ENCODE peak calls at places on chromosomes 7 and 10, in six cellular contexts. G is A549, X is transverse colon, E is esophagus squamous epithelium, M is Peyer's patch, T is GM12891. D is an unnamed sample.

GRCh38 chr10:103592186-103593021 is 98.9 kb downstream of the NEURL1 start:
- DNase-seq in G (peak), X (peak), E (no peak), M (peak), T (peak), D (no peak)

GRCh38 chr7:121985476-121985875 is 112.5 kb downstream of the PTPRZ1 start:
- DNase-seq in G (peak), X (no peak), E (no peak), M (no peak), T (no peak), D (no peak)

GRCh38 chr7:142481548-142481947 is 223.7 kb upstream of the PRSS58 start:
- DNase-seq in G (no peak), X (no peak), E (no peak), M (no peak), T (no peak), D (no peak)

GRCh38 chr7:155344270-155344617 is 46.6 kb downstream of the INSIG1 start:
- DNase-seq in G (no peak), X (no peak), E (no peak), M (no peak), T (no peak), D (no peak)

GRCh38 chr10:77131214-77131613 is 506.4 kb downstream of the KCNMA1 start:
- DNase-seq in G (no peak), X (no peak), E (no peak), M (no peak), T (no peak), D (no peak)

GRCh38 chr10:72053690-72054089 is 34.7 kb downstream of the SPOCK2 start:
- DNase-seq in G (no peak), X (no peak), E (no peak), M (no peak), T (no peak), D (no peak)

GRCh38 chr7:53993205-53993604 is 549.0 kb upstream of the VSTM2A start:
- DNase-seq in G (no peak), X (no peak), E (no peak), M (no peak), T (no peak), D (no peak)

GRCh38 chr7:79308176-79308575 is 145.3 kb downstream of the MAGI2 start:
- DNase-seq in G (peak), X (no peak), E (no peak), M (no peak), T (no peak), D (no peak)

GRCh38 chr7:135509589-135509838 is 388 bp downstream of the CNOT4 start:
- DNase-seq in G (no peak), X (no peak), E (no peak), M (no peak), T (no peak), D (no peak)

GRCh38 chr10:132906106-132906505 is 36.3 kb downstream of the CFAP46 start:
- DNase-seq in G (no peak), X (no peak), E (no peak), M (peak), T (no peak), D (no peak)

GRCh38 chr7:82389847-82390246 is 53.7 kb downstream of the CACNA2D1 start:
- DNase-seq in G (no peak), X (no peak), E (no peak), M (no peak), T (no peak), D (no peak)

GRCh38 chr7:82384779-82385178 is 58.8 kb downstream of the CACNA2D1 start:
- DNase-seq in G (no peak), X (no peak), E (no peak), M (no peak), T (no peak), D (no peak)

GRCh38 chr7:82388138-82388537 is 55.4 kb downstream of the CACNA2D1 start:
- DNase-seq in G (no peak), X (no peak), E (no peak), M (no peak), T (no peak), D (no peak)

GRCh38 chr7:82382276-82382675 is 61.3 kb downstream of the CACNA2D1 start:
- DNase-seq in G (no peak), X (no peak), E (no peak), M (no peak), T (no peak), D (no peak)

DNA sequence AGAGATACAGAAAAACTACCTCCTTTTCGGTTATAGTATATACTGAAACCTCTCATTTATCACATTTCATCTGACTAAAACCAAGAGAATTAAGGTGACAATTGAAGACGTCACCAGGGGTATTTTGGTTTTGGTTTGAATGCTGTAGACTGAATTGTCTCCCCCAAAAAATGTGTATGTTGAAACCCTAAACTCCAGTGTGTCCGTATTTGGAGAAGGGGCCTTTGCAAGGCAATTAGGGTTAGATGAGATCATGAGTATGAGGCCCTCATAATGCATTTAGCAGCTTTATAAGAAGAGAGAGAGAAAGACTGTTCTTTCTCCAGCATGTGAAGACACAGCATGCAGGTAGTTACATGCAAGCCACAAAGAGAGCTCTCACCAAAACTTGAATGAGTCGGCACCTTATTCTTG is 59.5 kb downstream of the CACNA2D1 start:
- DNase-seq in G (no peak), X (no peak), E (no peak), M (no peak), T (no peak), D (no peak)
- TF ChIP-seq POLR2A in G (no peak), X (no peak), E (no peak), M (no peak), T (no peak), D (no peak)

GRCh38 chr7:5692845-5693278 is 88.6 kb downstream of the RNF216 start:
- DNase-seq in G (peak), X (no peak), E (no peak), M (no peak), T (no peak), D (no peak)
- TF ChIP-seq POLR2A in G (no peak), X (no peak), E (no peak), M (no peak), T (no peak), D (no peak)

GRCh38 chr7:73718438-73718881 is 1.0 kb downstream of the STX1A start:
- DNase-seq in G (no peak), X (no peak), E (no peak), M (no peak), T (no peak), D (no peak)

GRCh38 chr7:73716318-73716890 is 3.1 kb downstream of the STX1A start:
- DNase-seq in G (peak), X (no peak), E (no peak), M (no peak), T (no peak), D (no peak)

GRCh38 chr7:73718905-73719805 is at the start of gene STX1A:
- DNase-seq in G (peak), X (peak), E (no peak), M (peak), T (peak), D (peak)

GRCh38 chr7:73717025-73717807 is 2.3 kb downstream of the STX1A start:
- DNase-seq in G (no peak), X (no peak), E (no peak), M (no peak), T (no peak), D (no peak)

GRCh38 chr7:73717991-73718405 is 1.5 kb downstream of the STX1A start:
- DNase-seq in G (no peak), X (peak), E (no peak), M (peak), T (no peak), D (no peak)
- TF ChIP-seq POLR2A in G (no peak), X (no peak), E (no peak), M (no peak), T (no peak), D (no peak)

GRCh38 chr10:93445097-93445960 is 36.8 kb downstream of the MYOF start:
- DNase-seq in G (peak), X (peak), E (peak), M (peak), T (no peak), D (peak)
- TF ChIP-seq POLR2A in G (peak), X (peak), E (no peak), M (no peak), T (no peak), D (no peak)

GRCh38 chr7:92043098-92043497 is 91.2 kb downstream of the CYP51A1 start:
- DNase-seq in G (no peak), X (no peak), E (no peak), M (no peak), T (no peak), D (no peak)

GRCh38 chr7:92043637-92044036 is 90.6 kb downstream of the CYP51A1 start:
- DNase-seq in G (no peak), X (no peak), E (no peak), M (no peak), T (no peak), D (no peak)

GRCh38 chr7:92044148-92044547 is 90.1 kb downstream of the CYP51A1 start:
- DNase-seq in G (no peak), X (no peak), E (no peak), M (no peak), T (no peak), D (no peak)

GRCh38 chr7:92039900-92040299 is 94.4 kb downstream of the CYP51A1 start:
- DNase-seq in G (no peak), X (no peak), E (no peak), M (no peak), T (no peak), D (no peak)

GRCh38 chr7:92042056-92042737 is 92.1 kb downstream of the CYP51A1 start:
- DNase-seq in G (peak), X (peak), E (no peak), M (peak), T (no peak), D (no peak)
- TF ChIP-seq POLR2A in G (no peak), X (peak), E (no peak), M (no peak), T (no peak), D (no peak)

GRCh38 chr10:32446701-32447406 is 914 bp downstream of the CCDC7 start:
- DNase-seq in G (peak), X (no peak), E (no peak), M (no peak), T (no peak), D (no peak)

GRCh38 chr10:32445036-32445435 is 904 bp upstream of the CCDC7 start:
- DNase-seq in G (peak), X (no peak), E (no peak), M (no peak), T (no peak), D (no peak)

GRCh38 chr10:32445740-32446615 is at the start of gene CCDC7:
- DNase-seq in G (peak), X (peak), E (peak), M (peak), T (peak), D (peak)
- TF ChIP-seq POLR2A in G (peak), X (peak), E (no peak), M (peak), T (peak), D (no peak)

DNA sequence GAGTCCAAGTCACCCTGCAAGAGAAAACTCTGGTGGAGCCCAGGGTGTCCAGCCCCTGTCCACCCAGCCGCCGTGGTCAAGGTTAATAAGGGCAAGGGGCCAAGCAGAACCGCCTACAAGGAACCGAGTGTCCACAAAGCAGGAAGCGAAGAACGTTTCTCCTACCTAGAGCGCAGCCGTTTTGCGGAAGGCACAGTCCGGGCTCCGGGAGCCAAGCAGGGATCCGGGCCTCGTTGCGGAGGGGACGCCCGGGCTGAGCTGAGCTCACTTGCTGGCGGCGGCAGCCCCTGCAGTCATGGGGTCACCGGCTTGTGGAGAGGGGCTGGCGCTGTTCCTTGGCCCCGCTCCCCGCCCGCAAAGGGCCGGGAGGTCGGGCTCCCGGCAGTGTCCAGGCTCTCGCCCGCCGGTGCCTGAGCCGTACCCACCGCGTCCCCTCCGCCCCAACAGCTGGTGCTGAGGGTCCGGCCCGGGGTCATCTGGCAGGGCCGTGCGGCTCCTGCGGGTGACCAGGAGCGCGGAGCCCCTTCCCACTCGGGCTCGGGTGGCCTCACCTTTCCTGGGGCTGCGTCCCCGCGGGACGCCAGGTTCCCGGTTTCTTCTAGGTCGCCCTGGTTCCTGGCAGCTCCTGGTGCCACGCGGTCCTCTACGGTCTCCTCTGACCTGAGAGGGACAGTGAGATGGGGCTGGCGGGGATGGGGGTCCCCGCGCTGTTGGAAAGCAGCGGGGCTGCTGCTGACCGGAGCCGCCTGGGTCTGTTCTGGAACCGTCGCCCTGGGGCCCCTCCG is 14.0 kb upstream of the ZNF273 start:
- DNase-seq in G (no peak), X (peak), E (no peak), M (peak), T (no peak), D (no peak)
- TF ChIP-seq POLR2A in G (no peak), X (no peak), E (no peak), M (no peak), T (no peak), D (no peak)

DNA sequence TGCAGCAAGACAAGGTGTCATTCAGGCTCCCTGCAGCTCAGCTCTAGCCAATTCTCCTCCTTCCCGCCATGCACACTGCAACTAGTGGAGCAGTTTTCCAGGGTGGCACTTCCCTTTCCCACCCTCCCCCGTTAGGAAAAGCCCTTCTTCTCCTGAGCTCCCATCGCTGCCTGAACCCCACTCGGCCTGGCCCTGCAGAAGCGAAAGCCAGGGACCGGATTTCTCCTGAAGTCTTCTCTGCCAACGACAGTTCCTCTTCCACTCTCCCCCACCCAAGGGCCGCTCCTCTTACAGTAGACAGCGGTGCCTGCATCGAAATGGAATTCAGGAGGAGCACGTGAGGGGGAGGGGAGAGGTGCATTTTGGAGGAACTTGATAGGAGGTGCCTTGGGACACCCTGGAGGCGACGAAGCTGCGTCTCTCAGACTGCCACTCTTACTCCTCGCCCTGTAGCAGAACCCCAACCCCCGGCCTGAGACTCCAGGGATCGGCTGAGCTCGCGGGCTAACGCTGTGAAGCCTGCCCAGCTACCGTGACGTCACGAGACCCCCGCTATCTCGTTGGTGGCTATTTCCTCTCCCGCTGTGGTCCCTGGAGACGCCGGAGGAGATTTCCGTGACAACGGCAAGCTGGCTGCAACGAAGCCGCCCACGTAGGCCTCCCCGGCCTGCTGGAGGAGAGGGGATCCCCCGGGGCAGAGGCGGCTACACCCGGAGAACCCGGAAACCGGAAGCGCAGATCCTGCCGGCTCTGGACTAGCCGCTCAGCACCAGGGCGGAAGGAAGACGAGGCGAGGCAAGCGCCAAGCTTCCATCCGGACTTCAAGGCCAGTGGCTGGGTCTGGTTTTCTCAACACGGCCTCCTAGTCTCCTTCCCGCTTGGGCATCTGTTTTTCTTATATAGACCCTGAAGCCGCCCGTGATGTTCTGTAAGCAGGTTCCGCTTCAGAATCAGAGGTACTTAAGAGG is 109.7 kb downstream of the RALA start:
- DNase-seq in G (peak), X (peak), E (peak), M (peak), T (peak), D (peak)
- TF ChIP-seq POLR2A in G (peak), X (peak), E (no peak), M (peak), T (peak), D (peak)

GRCh38 chr7:105875505-105875904 is 894 bp downstream of the ATXN7L1 start:
- DNase-seq in G (no peak), X (no peak), E (no peak), M (no peak), T (no peak), D (no peak)

GRCh38 chr7:105874055-105874454 is 2.3 kb downstream of the ATXN7L1 start:
- DNase-seq in G (no peak), X (no peak), E (no peak), M (no peak), T (no peak), D (no peak)

GRCh38 chr7:105876964-105877601 is 684 bp upstream of the ATXN7L1 start:
- DNase-seq in G (peak), X (peak), E (no peak), M (peak), T (no peak), D (peak)

GRCh38 chr7:105877736-105878135 is 1.3 kb upstream of the ATXN7L1 start:
- DNase-seq in G (no peak), X (peak), E (no peak), M (no peak), T (no peak), D (no peak)

GRCh38 chr7:105876091-105876963 is at the start of gene ATXN7L1:
- DNase-seq in G (peak), X (peak), E (peak), M (peak), T (peak), D (peak)
- TF ChIP-seq POLR2A in G (peak), X (peak), E (peak), M (peak), T (no peak), D (peak)

D was measured in heart left ventricle.